ENCODE peak calls at places on chromosomes 6 and 20, in eight cellular contexts. L is neural progenitor cell, P is A549, B is upper lobe of left lung, E is foreskin fibroblast, F is AG10803, N is lung, Y is astrocyte of the spinal cord. U is an unnamed sample.

GRCh38 chr6:67591910-67592309 is 1043.2 kb upstream of the ADGRB3 start:
- DNase-seq in L (no peak), P (no peak), B (no peak), E (no peak), F (no peak), N (no peak), Y (no peak), U (no peak)

GRCh38 chr20:20694591-20694990 is 17.9 kb downstream of the RALGAPA2 start:
- DNase-seq in L (no peak), P (no peak), B (no peak), E (no peak), F (no peak), N (no peak), Y (no peak), U (no peak)

GRCh38 chr20:45788351-45788750 is 3.3 kb downstream of the WFDC3 start:
- DNase-seq in L (no peak), P (no peak), B (no peak), E (no peak), F (no peak), N (no peak), Y (no peak), U (no peak)

GRCh38 chr6:42374027-42374669 is 77.6 kb downstream of the TRERF1 start:
- DNase-seq in L (no peak), P (no peak), B (peak), E (peak), F (no peak), N (no peak), Y (no peak), U (no peak)

GRCh38 chr6:41451515-41452163 is 94.5 kb upstream of the FOXP4 start:
- DNase-seq in L (no peak), P (no peak), B (no peak), E (peak), F (peak), N (no peak), Y (no peak), U (no peak)

GRCh38 chr6:148074735-148075134 is 267.9 kb upstream of the SASH1 start:
- DNase-seq in L (no peak), P (no peak), B (no peak), E (no peak), F (no peak), N (no peak), Y (no peak), U (no peak)

GRCh38 chr20:23245553-23246128 is 105.0 kb upstream of the NXT1 start:
- DNase-seq in L (peak), P (peak), B (peak), E (peak), F (peak), N (peak), Y (peak), U (no peak)

GRCh38 chr6:108711831-108712230 is 136.4 kb upstream of the ARMC2 start:
- DNase-seq in L (no peak), P (no peak), B (no peak), E (no peak), F (peak), N (no peak), Y (no peak), U (no peak)

GRCh38 chr20:60999256-60999655 is 252.8 kb upstream of the CDH4 start:
- DNase-seq in L (no peak), P (no peak), B (no peak), E (no peak), F (peak), N (no peak), Y (no peak), U (peak)

GRCh38 chr6:106444777-106445507 is 84.4 kb downstream of the CRYBG1 start:
- DNase-seq in L (peak), P (peak), B (no peak), E (peak), F (peak), N (no peak), Y (peak), U (no peak)

GRCh38 chr6:143157146-143157545 is 96.5 kb downstream of the AIG1 start:
- DNase-seq in L (no peak), P (no peak), B (no peak), E (peak), F (peak), N (no peak), Y (no peak), U (no peak)

GRCh38 chr6:15616266-15616665 is 46.6 kb downstream of the DTNBP1 start:
- DNase-seq in L (no peak), P (no peak), B (no peak), E (no peak), F (no peak), N (no peak), Y (no peak), U (no peak)

GRCh38 chr6:160122744-160123143 is 1.1 kb downstream of the SLC22A1 start:
- DNase-seq in L (no peak), P (no peak), B (no peak), E (no peak), F (no peak), N (no peak), Y (no peak), U (peak)

GRCh38 chr6:81023708-81024107 is 728.8 kb downstream of the TENT5A start:
- DNase-seq in L (no peak), P (no peak), B (no peak), E (no peak), F (no peak), N (no peak), Y (no peak), U (no peak)

GRCh38 chr6:33914519-33915120 is 110.8 kb upstream of the MLN start:
- DNase-seq in L (no peak), P (no peak), B (no peak), E (no peak), F (no peak), N (no peak), Y (no peak), U (no peak)

GRCh38 chr6:11974089-11974488 is 38.0 kb upstream of the HIVEP1 start:
- DNase-seq in L (no peak), P (no peak), B (no peak), E (peak), F (peak), N (no peak), Y (peak), U (no peak)

GRCh38 chr6:84719152-84719551 is 45.2 kb downstream of the TBX18 start:
- DNase-seq in L (no peak), P (no peak), B (no peak), E (no peak), F (no peak), N (no peak), Y (no peak), U (no peak)

GRCh38 chr6:16292942-16293341 is 54.6 kb downstream of the GMPR start:
- DNase-seq in L (no peak), P (no peak), B (no peak), E (no peak), F (no peak), N (no peak), Y (no peak), U (no peak)

GRCh38 chr6:2855061-2855519 is 13.4 kb upstream of the SERPINB1 start:
- DNase-seq in L (peak), P (no peak), B (no peak), E (no peak), F (no peak), N (no peak), Y (peak), U (no peak)
- H3K4me3 ChIP-seq in L (no peak), P (no peak), B (peak), E (no peak), F (no peak), N (no peak), Y (no peak), U (no peak)

GRCh38 chr20:3094848-3095629 is 10.5 kb upstream of the AVP start:
- DNase-seq in L (no peak), P (no peak), B (no peak), E (no peak), F (no peak), N (no peak), Y (no peak), U (no peak)

GRCh38 chr20:3093861-3094361 is 9.4 kb upstream of the AVP start:
- DNase-seq in L (no peak), P (no peak), B (no peak), E (no peak), F (no peak), N (no peak), Y (no peak), U (no peak)

GRCh38 chr20:3088031-3088430 is 3.5 kb upstream of the AVP start:
- DNase-seq in L (no peak), P (no peak), B (no peak), E (no peak), F (no peak), N (no peak), Y (no peak), U (no peak)

GRCh38 chr20:3090565-3090964 is 6.0 kb upstream of the AVP start:
- DNase-seq in L (no peak), P (no peak), B (no peak), E (no peak), F (no peak), N (no peak), Y (no peak), U (no peak)

GRCh38 chr20:3092611-3093379 is 8.3 kb upstream of the AVP start:
- DNase-seq in L (peak), P (no peak), B (no peak), E (peak), F (no peak), N (no peak), Y (no peak), U (no peak)
- H3K4me3 ChIP-seq in L (peak), P (no peak), B (peak), E (peak), F (peak), N (no peak), Y (peak), U (peak)

DNA sequence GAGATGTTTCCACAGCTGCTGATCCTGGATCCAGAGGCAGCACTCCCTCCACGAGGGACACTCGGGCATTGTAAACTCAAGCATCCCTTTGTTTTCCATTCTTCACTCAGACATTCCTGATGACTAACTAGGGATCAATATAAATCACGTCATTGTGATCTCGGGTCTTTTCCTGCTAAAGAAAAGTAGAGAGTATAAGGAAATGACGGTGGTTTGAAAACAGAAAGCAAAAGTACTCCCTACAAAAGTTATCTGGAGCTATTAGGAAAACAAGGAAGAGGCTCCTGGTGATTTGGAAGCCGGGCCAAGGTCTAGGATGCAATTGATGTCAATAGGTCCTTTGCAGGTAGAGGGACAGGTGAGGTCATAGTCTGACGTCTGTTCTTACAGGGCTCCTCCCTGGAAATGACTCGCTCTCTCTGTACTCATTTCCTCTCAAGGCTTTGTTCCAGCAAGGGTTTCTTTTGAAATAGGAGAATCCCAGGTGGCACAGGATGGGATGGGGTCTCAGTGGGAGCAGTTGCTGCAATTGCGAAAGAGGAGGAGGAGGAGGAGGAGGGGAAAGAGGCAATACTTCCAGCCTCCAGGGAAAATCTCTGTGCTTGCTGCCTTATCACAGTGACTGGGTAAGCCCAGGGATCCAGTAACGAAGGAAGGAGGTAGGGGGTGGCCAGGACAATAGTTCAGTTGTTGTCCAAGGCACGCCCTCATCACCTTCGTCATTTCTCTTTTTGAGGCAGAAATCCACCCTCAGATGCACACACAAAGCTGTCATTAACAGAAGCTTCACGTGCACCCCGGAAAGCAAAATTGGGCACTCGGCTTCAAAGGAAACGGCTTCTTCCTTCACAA is 222.9 kb downstream of the LY86 start:
- DNase-seq in L (peak), P (peak), B (peak), E (peak), F (peak), N (peak), Y (peak), U (peak)
- H3K4me3 ChIP-seq in L (peak), P (peak), B (peak), E (peak), F (peak), N (no peak), Y (peak), U (peak)

DNA sequence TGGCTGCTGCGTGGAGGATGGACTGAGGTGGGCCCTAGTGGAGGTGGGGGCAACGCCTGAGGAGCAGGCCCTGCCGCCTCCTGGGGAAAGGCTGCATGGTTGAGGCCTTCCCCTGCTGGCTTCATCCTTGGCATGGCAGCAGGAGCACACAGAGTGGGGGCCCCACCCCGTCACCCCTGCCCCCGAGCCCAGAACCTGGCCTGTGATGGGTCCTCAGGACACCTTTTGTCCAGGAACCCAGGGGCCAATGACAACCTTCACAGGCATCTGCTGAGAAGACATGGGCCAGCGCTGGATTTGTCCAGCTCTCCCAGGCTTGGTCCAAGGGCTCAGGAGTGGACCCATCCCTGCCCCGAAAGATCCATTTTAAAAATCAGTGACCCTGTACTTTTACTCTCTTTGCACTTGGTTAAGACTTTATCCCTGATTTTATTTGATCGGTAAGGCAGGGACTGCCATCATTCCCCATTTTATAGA is 575 bp upstream of the SLC17A9 start:
- DNase-seq in L (no peak), P (no peak), B (no peak), E (no peak), F (no peak), N (no peak), Y (no peak), U (no peak)
- H3K4me3 ChIP-seq in L (peak), P (no peak), B (peak), E (peak), F (peak), N (no peak), Y (no peak), U (peak)

GRCh38 chr6:158649289-158650143 is at the start of gene SYTL3:
- DNase-seq in L (no peak), P (no peak), B (peak), E (peak), F (peak), N (peak), Y (peak), U (peak)
- H3K4me3 ChIP-seq in L (no peak), P (no peak), B (peak), E (no peak), F (no peak), N (no peak), Y (no peak), U (no peak)

DNA sequence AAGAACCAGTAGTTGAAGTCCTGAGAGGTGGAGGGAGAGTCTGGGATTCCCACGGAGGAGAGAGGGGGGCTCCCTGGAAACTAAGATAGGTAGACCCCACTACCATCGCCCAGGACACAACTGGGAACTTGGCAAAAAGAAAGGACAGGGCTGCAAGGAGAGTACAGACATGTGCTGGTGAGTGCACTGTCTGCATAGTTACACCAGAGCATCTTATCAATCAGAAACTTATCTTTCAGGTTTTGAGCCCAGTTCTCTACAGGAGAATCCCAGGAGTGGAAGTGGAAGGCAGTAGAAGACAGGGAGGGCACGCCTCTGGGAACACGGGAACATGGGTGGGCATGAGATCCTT is 12.2 kb downstream of the NFKBIL1 start:
- DNase-seq in L (no peak), P (no peak), B (no peak), E (no peak), F (no peak), N (no peak), Y (no peak), U (no peak)
- H3K4me3 ChIP-seq in L (no peak), P (no peak), B (no peak), E (no peak), F (no peak), N (no peak), Y (no peak), U (no peak)